ENCODE peak calls at places on chromosome 5, in four cellular contexts. W is neural progenitor cell, Y is endothelial cell of umbilical vein, H is H9. K is an unnamed sample. For H3K79me2, the result is how much of the 10 kb centered on the place peaks cover.

GRCh38 chr5:14118551-14119320 is 24.4 kb upstream of the TRIO start:
- DNase-seq in Y (no peak), W (peak), H (peak), K (no peak)

GRCh38 chr5:115842089-115842881 is 550 bp downstream of the AP3S1 start:
- DNase-seq in W (peak), H (no peak), Y (no peak), K (peak)

GRCh38 chr5:4018968-4019766 is 423.5 kb downstream of the IRX1 start:
- DNase-seq in W (no peak), Y (no peak), H (no peak), K (no peak)

GRCh38 chr5:170112876-170113516 is 7.3 kb downstream of the FOXI1 start:
- DNase-seq in Y (no peak), W (no peak), H (peak), K (no peak)

GRCh38 chr5:56319281-56320242 is 86.4 kb upstream of the ANKRD55 start:
- DNase-seq in Y (no peak), W (no peak), H (no peak), K (peak)

GRCh38 chr5:30736642-30737041 is 456.8 kb upstream of the CDH6 start:
- DNase-seq in Y (no peak), H (no peak), W (no peak), K (no peak)

GRCh38 chr5:42143361-42143760 is 218.3 kb downstream of the FBXO4 start:
- DNase-seq in H (no peak), W (no peak), Y (no peak), K (no peak)

GRCh38 chr5:15500326-15500958 is 462 bp downstream of the FBXL7 start:
- DNase-seq in Y (peak), H (peak), W (peak), K (peak)

GRCh38 chr5:13251623-13252367 is 692.7 kb downstream of the DNAH5 start:
- DNase-seq in H (peak), Y (peak), W (no peak), K (no peak)

GRCh38 chr5:179495906-179496455 is 54.4 kb upstream of the RUFY1 start:
- DNase-seq in Y (no peak), H (no peak), W (no peak), K (peak)

GRCh38 chr5:139746691-139747582 is 48.7 kb upstream of the PSD2 start:
- DNase-seq in Y (no peak), H (peak), W (no peak), K (peak)

GRCh38 chr5:57004800-57005199 is 52.9 kb upstream of the MIER3 start:
- DNase-seq in Y (no peak), W (no peak), H (no peak), K (no peak)

GRCh38 chr5:138527170-138527569 is 15.9 kb downstream of the ETF1 start:
- DNase-seq in W (no peak), H (no peak), Y (no peak), K (no peak)

DNA sequence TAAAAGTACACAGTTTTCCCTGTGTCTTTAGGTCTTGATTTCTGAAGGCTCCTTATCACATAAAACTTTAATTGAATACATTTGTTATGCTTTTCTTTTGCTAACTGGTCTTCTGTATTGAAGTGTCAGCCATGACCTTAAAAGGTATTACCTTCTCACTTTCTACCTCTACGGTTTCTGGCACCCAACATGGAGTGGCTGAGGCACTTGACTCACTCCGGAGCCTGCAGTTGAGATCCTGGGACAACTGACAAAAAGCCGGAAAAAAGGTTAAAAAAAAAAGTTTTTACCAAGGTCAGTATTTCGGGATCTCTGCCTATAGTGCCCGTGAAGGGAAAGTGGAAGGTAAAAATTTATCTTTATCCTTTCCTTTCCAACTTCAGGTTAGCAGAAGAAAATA is 197.0 kb downstream of the ARRDC3 start:
- DNase-seq in H (no peak), W (no peak), Y (no peak), K (no peak)
- H3K79me2 ChIP-seq in H (under half), W (under half), Y (under half), K (under half)

GRCh38 chr5:61349935-61350334 is 17.9 kb downstream of the ZSWIM6 start:
- DNase-seq in W (no peak), H (no peak), Y (no peak), K (no peak)
- H3K79me2 ChIP-seq in W (half or more), H (under half), Y (half or more), K (half or more)

DNA sequence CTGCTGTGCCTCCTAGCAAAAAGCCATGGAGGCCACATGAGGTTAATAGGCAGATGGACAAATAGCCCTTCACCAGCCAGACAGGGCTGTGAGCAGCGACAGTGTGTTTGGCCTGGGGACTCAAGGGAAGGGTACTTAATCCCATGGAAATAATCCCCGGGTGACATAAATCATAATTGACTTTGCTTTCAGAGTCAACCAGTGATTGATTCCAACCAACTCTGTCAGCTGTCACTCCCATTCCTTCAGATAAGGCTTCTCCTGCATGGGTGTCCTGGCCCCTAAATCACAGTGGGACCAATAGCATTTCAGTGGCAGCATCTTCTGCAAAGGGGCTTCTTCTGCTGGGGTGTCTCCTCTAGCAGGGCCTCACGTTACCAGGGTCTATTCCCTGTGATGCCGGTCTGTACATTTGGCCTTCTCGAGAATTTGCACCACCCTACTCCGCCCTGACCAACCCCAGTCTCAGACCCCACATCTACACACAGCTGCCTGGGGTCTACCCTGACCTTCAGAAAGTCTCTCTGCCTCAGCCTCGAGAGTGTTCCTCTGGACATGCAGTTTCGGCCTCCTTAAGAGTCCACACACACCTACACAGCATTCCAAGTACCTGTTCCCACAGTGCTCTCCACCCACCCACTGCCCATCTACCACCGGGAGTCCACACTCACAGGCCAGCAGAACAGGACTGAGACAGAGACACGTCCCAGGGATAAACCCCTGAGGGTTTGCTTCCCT is 3.7 kb downstream of the CLTB start:
- DNase-seq in Y (no peak), W (no peak), H (no peak), K (no peak)
- H3K79me2 ChIP-seq in Y (under half), W (under half), H (under half), K (half or more)

GRCh38 chr5:174455301-174455700 is 269.1 kb upstream of the MSX2 start:
- DNase-seq in Y (no peak), W (no peak), H (no peak), K (no peak)

GRCh38 chr5:174453690-174454089 is 270.7 kb upstream of the MSX2 start:
- DNase-seq in W (no peak), Y (no peak), H (no peak), K (no peak)

GRCh38 chr5:174454464-174454863 is 269.9 kb upstream of the MSX2 start:
- DNase-seq in H (no peak), W (no peak), Y (no peak), K (no peak)

GRCh38 chr5:174457141-174457678 is 267.2 kb upstream of the MSX2 start:
- DNase-seq in Y (no peak), W (no peak), H (no peak), K (no peak)

DNA sequence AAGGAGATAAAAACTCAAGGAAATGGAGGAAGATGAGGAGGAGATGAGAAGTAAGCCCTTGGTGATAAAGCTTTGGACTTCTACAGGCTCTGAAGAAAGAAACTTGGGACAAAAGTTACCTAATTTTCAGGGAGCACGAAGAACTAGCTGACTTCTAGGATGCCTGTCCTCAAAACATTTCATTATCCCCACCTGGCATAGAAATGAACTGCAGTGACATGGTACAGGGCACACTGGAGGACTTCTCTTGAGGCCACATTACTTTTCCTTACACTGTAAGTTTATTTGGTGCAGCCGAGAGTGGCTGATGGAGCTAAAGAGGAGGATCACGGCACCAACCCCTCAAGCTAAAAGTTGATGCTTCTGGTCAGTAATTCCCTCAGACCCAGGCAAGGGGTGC is 269.5 kb upstream of the MSX2 start:
- DNase-seq in Y (no peak), H (no peak), W (no peak), K (no peak)
- H3K79me2 ChIP-seq in Y (under half), H (under half), W (under half), K (under half)

GRCh38 chr5:68267044-68267443 is 51.5 kb downstream of the PIK3R1 start:
- DNase-seq in W (peak), Y (no peak), H (no peak), K (no peak)

GRCh38 chr5:68268363-68269130 is 53.0 kb downstream of the PIK3R1 start:
- DNase-seq in H (no peak), W (no peak), Y (no peak), K (no peak)

GRCh38 chr5:68265347-68265746 is 49.8 kb downstream of the PIK3R1 start:
- DNase-seq in W (no peak), H (no peak), Y (no peak), K (no peak)

GRCh38 chr5:68265822-68266395 is 50.4 kb downstream of the PIK3R1 start:
- DNase-seq in H (no peak), Y (no peak), W (no peak), K (peak)

DNA sequence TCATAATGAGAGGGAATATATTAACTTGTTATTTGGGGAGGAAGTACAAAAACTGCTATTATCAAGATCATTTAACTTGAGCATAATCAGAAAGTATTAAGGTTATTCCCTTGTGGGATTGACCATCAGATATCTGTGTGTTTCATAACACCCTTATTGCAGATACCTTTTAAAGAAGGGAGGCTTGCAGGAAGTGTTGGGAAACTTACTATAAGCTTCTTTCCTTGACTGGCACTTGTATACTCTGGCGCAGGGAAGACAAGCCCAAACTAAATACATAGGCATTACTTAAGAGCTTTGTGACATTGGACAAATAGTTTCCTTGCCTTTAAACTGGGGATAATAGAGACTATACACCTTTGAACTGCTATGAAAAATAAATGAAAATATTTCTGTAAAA is 50.9 kb downstream of the PIK3R1 start:
- DNase-seq in Y (no peak), H (no peak), W (no peak), K (no peak)
- H3K79me2 ChIP-seq in Y (under half), H (under half), W (under half), K (under half)

GRCh38 chr5:76475936-76476335 is 72.9 kb downstream of the IQGAP2 start:
- DNase-seq in Y (no peak), H (no peak), W (no peak), K (no peak)
- H3K79me2 ChIP-seq in Y (under half), H (under half), W (under half), K (under half)

GRCh38 chr5:59001716-59002115 is 418.8 kb downstream of the RAB3C start:
- DNase-seq in W (no peak), H (no peak), Y (no peak), K (no peak)
- H3K79me2 ChIP-seq in W (under half), H (under half), Y (under half), K (half or more)

GRCh38 chr5:80213467-80213866 is 42.4 kb downstream of the SERINC5 start:
- DNase-seq in H (no peak), Y (no peak), W (no peak), K (no peak)
- H3K79me2 ChIP-seq in H (under half), Y (under half), W (half or more), K (half or more)

DNA sequence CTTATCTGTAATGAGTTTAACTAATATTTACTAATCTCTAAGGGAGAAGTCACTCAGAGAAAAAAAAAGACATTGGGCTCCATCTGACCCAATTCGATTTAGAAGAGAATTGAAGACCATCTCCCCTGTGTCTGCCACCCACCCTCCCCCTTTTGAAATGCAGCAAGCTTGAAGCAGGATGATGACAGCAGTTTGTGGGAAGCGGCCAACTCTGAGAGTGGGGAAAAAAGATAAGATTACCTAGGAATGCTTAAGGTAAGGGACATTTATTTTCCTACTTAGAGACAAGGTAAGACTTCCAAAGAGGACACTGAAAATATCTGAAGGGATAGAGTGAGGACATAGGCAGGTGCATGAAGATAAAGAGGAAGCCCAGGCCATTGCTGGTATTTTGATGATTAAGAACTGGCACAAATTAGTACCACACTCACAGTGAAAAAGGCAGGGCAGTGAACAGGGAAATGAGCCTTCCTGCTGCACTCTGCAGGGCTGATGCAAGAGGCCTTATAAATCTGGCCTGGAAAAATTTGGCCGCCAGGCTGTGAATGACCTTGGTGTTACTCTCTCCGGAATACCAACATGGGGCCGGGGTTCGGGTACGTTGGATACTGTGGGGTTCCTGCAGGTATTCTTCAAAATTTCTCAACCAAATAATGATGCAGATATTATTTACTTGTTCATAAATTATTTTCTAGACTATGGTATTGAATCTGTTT is 42.3 kb downstream of the HTR1A start:
- DNase-seq in Y (no peak), H (no peak), W (no peak), K (no peak)
- H3K79me2 ChIP-seq in Y (under half), H (under half), W (under half), K (under half)

GRCh38 chr5:124725622-124726258 is 20.7 kb downstream of the ZNF608 start:
- DNase-seq in H (no peak), Y (no peak), W (no peak), K (no peak)

GRCh38 chr5:124726631-124727362 is 19.6 kb downstream of the ZNF608 start:
- DNase-seq in H (no peak), W (no peak), Y (no peak), K (no peak)

GRCh38 chr5:124730381-124730780 is 16.1 kb downstream of the ZNF608 start:
- DNase-seq in H (no peak), W (no peak), Y (no peak), K (no peak)

GRCh38 chr5:124729687-124730359 is 16.6 kb downstream of the ZNF608 start:
- DNase-seq in H (no peak), W (no peak), Y (no peak), K (no peak)

DNA sequence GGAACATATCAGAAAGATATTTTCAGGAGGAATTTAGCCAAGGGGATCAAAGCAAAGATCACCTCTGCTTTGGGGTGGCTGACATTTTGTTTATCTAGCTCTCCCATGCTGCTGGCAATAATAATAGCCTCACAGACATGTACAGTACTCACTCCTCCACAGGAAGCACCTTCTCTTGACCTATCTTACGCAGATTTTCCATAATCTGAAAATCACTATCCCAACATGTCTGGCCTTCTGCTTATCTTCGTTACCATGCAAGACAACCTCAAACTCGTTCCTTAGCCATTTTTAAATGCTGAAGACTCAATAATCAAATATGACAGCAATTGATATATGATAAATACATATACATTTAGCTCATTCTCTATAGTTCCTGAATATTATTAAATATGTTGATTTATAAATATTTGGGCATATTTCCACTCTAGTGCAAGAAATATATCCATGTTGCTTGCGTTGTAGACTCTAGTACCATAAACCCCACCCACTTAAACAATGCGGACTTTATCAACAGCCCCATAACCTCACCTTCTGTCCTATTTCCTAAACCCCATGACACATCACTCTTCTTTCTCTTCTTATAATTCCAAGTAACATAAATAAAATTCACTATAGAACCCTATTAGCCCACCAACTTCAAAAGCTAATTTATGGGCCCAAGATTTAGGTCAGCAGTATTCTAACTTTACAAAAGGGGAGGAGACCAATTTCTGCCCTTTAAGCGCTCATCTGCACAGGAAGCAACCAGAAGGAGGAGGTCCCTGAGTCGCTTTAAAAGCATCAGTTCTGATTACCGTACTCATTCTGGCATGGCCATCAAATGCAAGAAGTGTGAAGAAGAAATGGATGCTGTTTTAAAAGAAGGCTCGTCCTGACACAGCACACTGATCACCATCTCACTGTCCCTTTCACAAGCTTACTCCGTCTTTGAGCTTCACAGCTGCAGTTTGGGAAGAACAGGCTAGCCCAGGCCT is 17.8 kb downstream of the ZNF608 start:
- DNase-seq in H (no peak), W (no peak), Y (no peak), K (no peak)
- H3K79me2 ChIP-seq in H (half or more), W (half or more), Y (under half), K (under half)

K was measured in osteoblast.